ENCODE peak calls at places on chromosomes 11 and 22, in six cellular contexts. X is ovary; J is PC-9; B is activated CD4-positive, CD25-positive, alpha-beta regulatory T cell; S is AG09309; O is T follicular helper cell. F is an unnamed sample.

GRCh38 chr11:2886191-2886894 is 768 bp upstream of the CDKN1C start:
- DNase-seq in J (no peak), X (peak; percentile 85), S (no peak), B (no peak), O (no peak), F (peak; percentile 64)

GRCh38 chr11:69253028-69253427 is 40.9 kb upstream of the MYEOV start:
- DNase-seq in B (no peak), J (peak; percentile 61), S (no peak), O (no peak), X (no peak), F (no peak)

GRCh38 chr11:65454696-65455456 is 32.3 kb downstream of the NEAT1 start:
- DNase-seq in X (peak; percentile 92), S (no peak), J (peak; percentile 81), O (peak; percentile 64), B (peak; percentile 58), F (peak; percentile 91)

GRCh38 chr11:827146-827860 is 416 bp upstream of the CRACR2B start:
- DNase-seq in O (no peak), B (no peak), S (no peak), X (no peak), J (peak; percentile 44), F (peak; percentile 60)

GRCh38 chr11:75565221-75565814 is 3.3 kb downstream of the SERPINH1 start:
- DNase-seq in J (no peak), X (peak; percentile 56), O (no peak), S (no peak), B (no peak), F (no peak)

GRCh38 chr11:8011383-8011782 is 24.2 kb downstream of the EIF3F start:
- DNase-seq in X (no peak), S (no peak), O (no peak), J (no peak), B (no peak), F (no peak)

GRCh38 chr22:37996079-37996478 is 11.7 kb upstream of the SOX10 start:
- DNase-seq in X (no peak), J (no peak), S (no peak), B (no peak), O (no peak), F (no peak)

GRCh38 chr11:64074239-64074638 is 38.5 kb downstream of the FLRT1 start:
- DNase-seq in O (no peak), J (no peak), B (no peak), S (no peak), X (no peak), F (no peak)

GRCh38 chr11:14275081-14275480 is 83.9 kb downstream of the RRAS2 start:
- DNase-seq in S (no peak), B (no peak), O (no peak), J (no peak), X (no peak), F (no peak)

GRCh38 chr22:29202231-29203192 is 3.2 kb upstream of the EMID1 start:
- DNase-seq in X (no peak), O (no peak), J (no peak), B (no peak), S (no peak), F (peak; percentile 71)

F was measured in NCI-H146.